ENCODE peak calls at places on chromosomes 6 and 20, in six cellular contexts. F, T, M, P, K and E are unnamed samples.

GRCh38 chr20:37602634-37603033 is 75.0 kb upstream of the BLCAP start:
- DNase-seq in T (no peak), K (no peak), P (no peak), M (no peak), F (no peak), E (no peak)

GRCh38 chr6:148559848-148560433 is 186.9 kb upstream of the UST start:
- DNase-seq in F (peak; percentile 67), K (peak; percentile 78), M (peak; percentile 70), P (peak; percentile 54), T (peak; percentile 21), E (peak; percentile 59)

GRCh38 chr20:61959301-61959700 is 106.4 kb downstream of the TAF4 start:
- DNase-seq in P (no peak), M (no peak), T (peak; percentile 27), F (no peak), K (peak; percentile 83), E (peak; percentile 62)

GRCh38 chr6:110053395-110054240 is 75.5 kb downstream of the GPR6 start:
- DNase-seq in K (no peak), F (peak; percentile 68), T (no peak), M (peak; percentile 45), P (peak; percentile 66), E (peak; percentile 72)

GRCh38 chr6:155213611-155214372 is 50.0 kb upstream of the CLDN20 start:
- DNase-seq in F (no peak), T (no peak), K (no peak), M (no peak), P (no peak), E (no peak)

GRCh38 chr6:128069180-128069579 is 168.3 kb upstream of the THEMIS start:
- DNase-seq in M (no peak), T (no peak), P (no peak), F (peak; percentile 87), K (no peak), E (no peak)

GRCh38 chr6:134003542-134003951 is 48.9 kb downstream of the SLC2A12 start:
- DNase-seq in T (no peak), P (no peak), F (peak; percentile 48), K (no peak), M (no peak), E (no peak)

GRCh38 chr6:15063253-15063853 is 182.5 kb upstream of the JARID2 start:
- DNase-seq in M (no peak), K (no peak), P (peak; percentile 59), F (peak; percentile 40), T (no peak), E (no peak)

GRCh38 chr6:107489636-107490567 is at the start of gene SOBP:
- DNase-seq in P (peak; percentile 61), K (peak; percentile 62), T (no peak), F (peak; percentile 47), M (peak; percentile 67), E (peak; percentile 61)

GRCh38 chr6:156948807-156949206 is 171.6 kb downstream of the ARID1B start:
- DNase-seq in F (peak; percentile 97), T (no peak), M (no peak), K (no peak), P (peak; percentile 88), E (peak; percentile 49)

GRCh38 chr6:4487538-4487937 is 288.7 kb upstream of the CDYL start:
- DNase-seq in T (no peak), K (peak; percentile 69), M (no peak), F (no peak), P (no peak), E (peak; percentile 67)

GRCh38 chr6:32222333-32223230 is 1.3 kb downstream of the NOTCH4 start:
- DNase-seq in T (no peak), M (no peak), K (no peak), F (no peak), P (no peak), E (no peak)

GRCh38 chr6:7047071-7047470 is 60.7 kb upstream of the RREB1 start:
- DNase-seq in K (no peak), T (no peak), P (no peak), M (no peak), F (no peak), E (no peak)

GRCh38 chr6:32833599-32834155 is 4.9 kb downstream of the TAP2 start:
- DNase-seq in F (no peak), T (no peak), M (no peak), P (no peak), K (no peak), E (no peak)

GRCh38 chr20:266604-267562 is 9.4 kb downstream of the DEFB132 start:
- DNase-seq in P (peak; percentile 66), K (peak; percentile 97), F (peak; percentile 62), M (peak; percentile 87), T (peak; percentile 84), E (peak; percentile 95)

GRCh38 chr20:62804632-62805364 is at the start of gene OGFR:
- DNase-seq in K (peak; percentile 55), T (no peak), P (peak; percentile 61), M (no peak), F (peak; percentile 38), E (peak; percentile 54)

GRCh38 chr6:139016337-139017213 is 12.0 kb upstream of the ABRACL start:
- DNase-seq in F (no peak), T (no peak), K (no peak), M (no peak), P (no peak), E (no peak)

GRCh38 chr6:6736753-6737654 is 148.5 kb downstream of the LY86 start:
- DNase-seq in P (no peak), F (no peak), M (no peak), K (peak; percentile 88), T (no peak), E (peak; percentile 85)

GRCh38 chr6:4320860-4321259 is 185.5 kb upstream of the ECI2 start:
- DNase-seq in T (no peak), K (no peak), P (peak; percentile 85), F (peak; percentile 95), M (no peak), E (no peak)

GRCh38 chr6:13814938-13815575 is 700 bp upstream of the MCUR1 start:
- DNase-seq in T (no peak), F (no peak), M (no peak), K (no peak), P (peak; percentile 13), E (peak; percentile 8)

GRCh38 chr6:132253211-132253610 is 148.1 kb downstream of the MOXD1 start:
- DNase-seq in K (no peak), F (no peak), P (no peak), M (no peak), T (no peak), E (no peak)

GRCh38 chr6:132247381-132248159 is 153.7 kb downstream of the MOXD1 start:
- DNase-seq in P (no peak), K (no peak), T (no peak), F (peak; percentile 78), M (no peak), E (no peak)

GRCh38 chr6:132253906-132254305 is 147.4 kb downstream of the MOXD1 start:
- DNase-seq in T (no peak), F (no peak), K (no peak), P (no peak), M (no peak), E (peak; percentile 46)

GRCh38 chr6:132252113-132252512 is 149.2 kb downstream of the MOXD1 start:
- DNase-seq in K (no peak), F (no peak), T (no peak), M (no peak), P (no peak), E (no peak)

DNA sequence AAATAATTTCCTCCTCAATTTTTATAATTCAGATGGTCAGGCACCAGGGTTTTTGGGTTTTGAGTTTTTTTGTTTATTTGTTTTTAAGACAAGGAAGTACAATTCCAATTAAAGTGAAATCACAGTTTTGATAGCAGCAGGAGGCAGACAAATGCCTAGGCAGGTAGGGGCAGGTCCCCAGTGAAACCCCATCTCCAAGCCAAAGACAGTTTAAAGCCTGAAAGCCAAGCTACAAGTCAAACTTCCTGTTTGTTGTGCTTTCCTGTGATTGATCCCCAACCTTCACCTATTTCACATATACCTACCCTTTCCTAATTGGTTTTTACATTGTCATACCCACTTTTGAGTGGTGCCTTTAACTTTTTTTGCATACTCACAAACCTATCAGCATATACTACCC is 149.6 kb downstream of the MOXD1 start:
- DNase-seq in M (no peak), F (no peak), T (no peak), P (no peak), K (no peak), E (no peak)
- H2BK15ac ChIP-seq in M (no peak overlapping the region), F (no peak overlapping the region), T (no peak overlapping the region), P (no peak overlapping the region), K (no peak overlapping the region), E (no peak overlapping the region)

DNA sequence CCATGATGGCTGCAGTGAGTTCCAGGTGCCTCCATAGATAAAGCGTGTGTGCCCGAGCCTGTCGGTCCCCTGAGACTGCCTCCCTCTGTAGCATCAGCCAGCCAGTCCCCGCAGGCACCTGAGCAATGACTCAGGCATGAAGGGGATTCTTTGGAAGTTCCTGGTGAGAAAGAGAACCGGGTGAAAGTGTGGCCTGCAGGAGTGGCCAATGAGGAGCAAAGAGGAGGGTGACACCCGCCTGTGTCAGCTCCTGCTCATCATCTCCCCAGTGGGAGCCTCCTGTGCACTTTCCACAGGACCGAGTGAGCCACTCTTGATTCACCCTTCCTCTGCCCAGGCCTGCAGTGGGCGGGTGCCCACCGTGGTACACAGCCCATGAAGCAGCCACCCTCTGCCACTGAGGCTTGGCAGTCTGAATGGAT is 71.2 kb upstream of the PTPN1 start:
- DNase-seq in F (peak; percentile 91), P (peak; percentile 86), K (no peak), T (no peak), M (no peak), E (peak; percentile 62)
- H2BK120ac ChIP-seq in F (peak overlapping the region; percentile 97), P (peak overlapping the region; percentile 85), K (no peak overlapping the region), T (no peak overlapping the region), M (no peak overlapping the region), E (no peak overlapping the region)

GRCh38 chr20:35771367-35771688 is 487 bp upstream of the PHF20 start:
- DNase-seq in F (no peak), K (no peak), P (no peak), M (no peak), T (no peak), E (no peak)

GRCh38 chr20:35772563-35773058 is 796 bp downstream of the PHF20 start:
- DNase-seq in M (no peak), P (no peak), F (no peak), K (no peak), T (no peak), E (no peak)

GRCh38 chr20:35776513-35777101 is 4.8 kb downstream of the PHF20 start:
- DNase-seq in M (no peak), F (peak; percentile 55), T (no peak), K (no peak), P (peak; percentile 48), E (no peak)

GRCh38 chr20:35771689-35772562 is at the start of gene PHF20:
- DNase-seq in P (peak; percentile 96), M (peak; percentile 91), T (peak; percentile 92), K (peak; percentile 98), F (peak; percentile 96), E (peak; percentile 97)

DNA sequence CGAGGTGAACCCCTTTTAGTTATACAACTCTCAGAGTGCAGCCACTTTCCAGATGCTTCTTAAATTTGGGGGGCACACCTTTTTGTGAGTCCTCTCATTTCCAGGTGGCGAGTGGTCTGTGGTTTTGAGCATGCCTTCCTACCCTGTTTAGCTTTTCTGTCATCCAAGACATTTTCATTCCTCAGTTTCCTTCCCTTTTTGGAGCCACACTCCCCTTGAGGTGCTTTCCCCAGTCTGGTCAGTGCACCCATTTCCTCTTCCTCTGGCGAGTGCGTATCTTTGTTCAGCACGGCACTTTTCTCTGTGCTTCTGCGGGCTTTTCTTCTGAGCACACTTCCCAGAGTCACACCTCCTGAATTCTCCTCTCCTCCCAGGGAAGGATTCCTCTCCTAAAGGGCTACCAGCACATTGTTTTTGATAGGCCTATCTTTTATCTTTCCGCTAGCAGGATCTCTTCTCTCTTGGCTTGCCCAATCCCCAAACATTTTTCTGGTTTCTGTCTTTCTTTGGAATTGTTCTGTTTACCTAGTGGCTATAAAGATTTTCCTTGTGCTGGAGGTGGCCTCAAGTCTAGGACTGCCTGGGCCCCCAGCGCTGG is 1.4 kb downstream of the PHF20 start:
- DNase-seq in F (peak; percentile 24), P (peak; percentile 73), T (no peak), K (no peak), M (no peak), E (peak; percentile 86)
- H3K4me1 ChIP-seq in F (peaks cover 16% of the 10 kb centered on the region), P (peaks cover 12% of the 10 kb centered on the region), T (peaks cover 14% of the 10 kb centered on the region), K (peaks cover 8% of the 10 kb centered on the region), M (peaks cover 20% of the 10 kb centered on the region), E (peaks cover 5% of the 10 kb centered on the region)

GRCh38 chr20:5773589-5773988 is 23.4 kb downstream of the SHLD1 start:
- DNase-seq in P (no peak), T (no peak), M (no peak), F (no peak), K (no peak), E (no peak)
- H2BK15ac ChIP-seq in P (no peak overlapping the region), T (no peak overlapping the region), M (no peak overlapping the region), F (no peak overlapping the region), K (no peak overlapping the region), E (no peak overlapping the region)